ENCODE peak calls at places on chromosomes 11 and 22, in six cellular contexts. M is H1, Y is PC-9, Z is K562, E is GM12878, L is HCT116. U is an unnamed sample. For H3K79me2 and H4K20me1, the result is how much of the 10 kb centered on the place peaks cover.

GRCh38 chr11:34269694-34270245 is 88.0 kb downstream of the ABTB2 start:
- DNase-seq in M (no peak), Y (no peak), Z (no peak), E (no peak), L (no peak), U (no peak)

GRCh38 chr11:57567512-57568329 is at the start of gene UBE2L6:
- DNase-seq in M (peak), Y (no peak), Z (peak), E (no peak), L (no peak), U (no peak)

GRCh38 chr22:41873391-41873790 is 40.5 kb downstream of the SREBF2 start:
- DNase-seq in M (no peak), Y (no peak), Z (no peak), E (no peak), L (no peak), U (no peak)

GRCh38 chr11:64842851-64843841 is 1.3 kb downstream of the CDC42BPG start:
- DNase-seq in M (peak), Y (peak), Z (peak), E (no peak), L (no peak), U (no peak)

GRCh38 chr11:125075242-125075625 is 12.1 kb downstream of the SLC37A2 start:
- DNase-seq in M (no peak), Y (no peak), Z (no peak), E (no peak), L (no peak), U (no peak)

GRCh38 chr22:38696606-38697005 is 4.1 kb downstream of the JOSD1 start:
- DNase-seq in M (no peak), Y (peak), Z (peak), E (no peak), L (peak), U (peak)

GRCh38 chr22:49975543-49976389 is 15.2 kb downstream of the PIM3 start:
- DNase-seq in M (peak), Y (peak), Z (peak), E (no peak), L (no peak), U (no peak)

GRCh38 chr22:43343262-43343988 is at the start of gene SCUBE1:
- DNase-seq in M (peak), Y (no peak), Z (peak), E (no peak), L (no peak), U (no peak)

GRCh38 chr11:32396991-32397390 is 38.3 kb downstream of the WT1 start:
- DNase-seq in M (no peak), Y (no peak), Z (no peak), E (no peak), L (no peak), U (no peak)

GRCh38 chr11:112174789-112175595 is at the start of gene BCO2:
- DNase-seq in M (peak), Y (peak), Z (peak), E (no peak), L (peak), U (no peak)

GRCh38 chr22:50525991-50526848 is 822 bp upstream of the SCO2 start:
- DNase-seq in M (peak), Y (peak), Z (peak), E (no peak), L (no peak), U (no peak)

GRCh38 chr22:21599053-21599893 is 30.5 kb downstream of the YDJC start:
- DNase-seq in M (no peak), Y (no peak), Z (peak), E (no peak), L (no peak), U (no peak)

GRCh38 chr11:75142714-75143419 is 8.0 kb upstream of the SLCO2B1 start:
- DNase-seq in M (no peak), Y (no peak), Z (peak), E (peak), L (peak), U (peak)

GRCh38 chr11:19832166-19832750 is 119.6 kb downstream of the NAV2 start:
- DNase-seq in M (no peak), Y (no peak), Z (no peak), E (no peak), L (no peak), U (no peak)

GRCh38 chr11:110081462-110082233 is 11.5 kb upstream of the ZC3H12C start:
- DNase-seq in M (no peak), Y (no peak), Z (no peak), E (no peak), L (no peak), U (no peak)

GRCh38 chr11:45527898-45528297 is 137.5 kb downstream of the CHST1 start:
- DNase-seq in M (no peak), Y (no peak), Z (no peak), E (no peak), L (no peak), U (no peak)

GRCh38 chr11:10428453-10428852 is 26.6 kb upstream of the AMPD3 start:
- DNase-seq in M (no peak), Y (no peak), Z (no peak), E (no peak), L (no peak), U (no peak)

GRCh38 chr11:133078012-133078411 is 454.3 kb downstream of the OPCML start:
- DNase-seq in M (no peak), Y (no peak), Z (no peak), E (no peak), L (no peak), U (no peak)

GRCh38 chr22:48975252-48975780 is 852.4 kb downstream of the BRD1 start:
- DNase-seq in M (peak), Y (no peak), Z (no peak), E (no peak), L (no peak), U (no peak)

GRCh38 chr11:71933141-71933933 is 4.5 kb downstream of the RNF121 start:
- DNase-seq in M (no peak), Y (no peak), Z (no peak), E (no peak), L (no peak), U (no peak)

GRCh38 chr22:28019881-28020861 is 101.1 kb upstream of the PITPNB start:
- DNase-seq in M (peak), Y (no peak), Z (peak), E (no peak), L (peak), U (no peak)

GRCh38 chr11:112318661-112319060 is 58.0 kb upstream of the PLET1 start:
- DNase-seq in M (no peak), Y (peak), Z (no peak), E (no peak), L (no peak), U (no peak)

GRCh38 chr11:58675344-58676155 is 53.1 kb downstream of the CNTF start:
- DNase-seq in M (peak), Y (peak), Z (peak), E (no peak), L (peak), U (no peak)

GRCh38 chr11:7524831-7525230 is 11.0 kb downstream of the PPFIBP2 start:
- DNase-seq in M (no peak), Y (no peak), Z (no peak), E (no peak), L (no peak), U (peak)

GRCh38 chr11:132312161-132312560 is 941.7 kb downstream of the NTM start:
- DNase-seq in M (no peak), Y (no peak), Z (no peak), E (no peak), L (no peak), U (peak)

GRCh38 chr11:37352485-37352884 is 754.4 kb upstream of the RAG2 start:
- DNase-seq in M (no peak), Y (no peak), Z (no peak), E (no peak), L (no peak), U (no peak)

GRCh38 chr22:27911329-27911728 is 7.7 kb downstream of the PITPNB start:
- DNase-seq in M (no peak), Y (no peak), Z (peak), E (no peak), L (no peak), U (no peak)

GRCh38 chr11:131464024-131464423 is 93.6 kb downstream of the NTM start:
- DNase-seq in M (no peak), Y (no peak), Z (no peak), E (no peak), L (no peak), U (no peak)

GRCh38 chr11:40037005-40037404 is 1422.4 kb downstream of the LRRC4C start:
- DNase-seq in M (no peak), Y (no peak), Z (peak), E (no peak), L (no peak), U (no peak)

GRCh38 chr11:17002543-17002942 is 11.7 kb downstream of the PLEKHA7 start:
- DNase-seq in M (no peak), Y (no peak), Z (peak), E (no peak), L (no peak), U (no peak)

GRCh38 chr11:64925536-64926449 is 1.3 kb downstream of the PPP2R5B start:
- DNase-seq in M (no peak), Y (no peak), Z (no peak), E (no peak), L (no peak), U (no peak)

GRCh38 chr22:49331223-49331815 is 496.4 kb downstream of the BRD1 start:
- DNase-seq in M (peak), Y (no peak), Z (no peak), E (no peak), L (no peak), U (no peak)

GRCh38 chr22:25334091-25334490 is 114.7 kb downstream of the CRYBB2 start:
- DNase-seq in M (peak), Y (no peak), Z (peak), E (peak), L (peak), U (no peak)

GRCh38 chr11:73124796-73125195 is 17.3 kb downstream of the FCHSD2 start:
- DNase-seq in M (no peak), Y (no peak), Z (no peak), E (no peak), L (no peak), U (no peak)
- H3K79me2 ChIP-seq in M (under half), Y (under half), Z (under half), E (half or more), L (under half), U (under half)

GRCh38 chr11:63745304-63746170 is 23.0 kb downstream of the ZFTA start:
- DNase-seq in M (no peak), Y (no peak), Z (peak), E (no peak), L (no peak), U (no peak)
- TF ChIP-seq CTCF in M (no peak), Y (peak), Z (peak), E (no peak), L (peak), U (no peak)

GRCh38 chr11:69064394-69064957 is 15.7 kb downstream of the TPCN2 start:
- DNase-seq in M (no peak), Y (no peak), Z (no peak), E (no peak), L (no peak), U (no peak)

GRCh38 chr11:69063671-69064260 is 15.0 kb downstream of the TPCN2 start:
- DNase-seq in M (no peak), Y (no peak), Z (no peak), E (no peak), L (no peak), U (no peak)

GRCh38 chr11:69062169-69062855 is 13.6 kb downstream of the TPCN2 start:
- DNase-seq in M (no peak), Y (no peak), Z (no peak), E (no peak), L (no peak), U (no peak)

GRCh38 chr11:69061713-69062053 is 13.0 kb downstream of the TPCN2 start:
- DNase-seq in M (no peak), Y (no peak), Z (no peak), E (no peak), L (no peak), U (no peak)

DNA sequence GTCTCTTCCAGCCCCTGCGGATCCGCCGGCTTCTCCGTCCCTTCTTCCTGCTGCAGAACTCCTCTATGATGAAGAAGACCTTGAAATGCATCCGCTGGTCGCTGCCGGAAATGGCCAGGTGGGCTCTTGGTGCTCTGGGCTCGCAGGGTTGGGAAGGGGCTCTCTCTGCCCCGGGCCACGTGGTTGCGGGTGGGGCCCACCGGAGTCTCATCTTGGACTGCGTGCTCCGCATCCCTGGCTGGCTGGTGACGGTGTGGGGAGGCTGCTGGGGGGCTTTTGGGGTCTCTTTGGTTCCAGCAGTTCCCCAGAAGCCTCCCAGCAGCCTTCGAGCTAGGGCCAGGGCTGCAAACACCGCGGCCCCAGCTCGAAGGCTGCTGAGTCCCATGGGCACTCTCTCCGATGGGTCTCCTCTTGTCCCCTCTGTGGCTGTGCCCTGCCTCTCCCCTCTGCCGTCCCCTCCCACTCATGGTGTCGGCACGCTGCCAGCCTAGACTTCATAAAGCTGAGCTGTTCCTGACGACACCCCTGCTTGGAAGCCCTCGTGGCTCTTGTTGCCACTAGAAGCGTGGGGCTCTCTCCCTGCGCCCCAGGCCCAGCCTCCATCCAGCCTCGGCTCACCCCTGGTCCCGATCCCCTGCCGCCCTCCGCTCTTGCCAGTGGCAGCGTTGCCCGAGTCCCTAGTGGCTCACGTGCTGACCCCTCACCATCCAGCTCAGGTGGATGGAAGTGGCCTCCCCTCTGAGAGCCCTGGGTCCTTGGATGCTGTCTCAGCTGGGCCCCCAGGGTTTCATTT is 14.3 kb downstream of the TPCN2 start:
- DNase-seq in M (no peak), Y (no peak), Z (no peak), E (no peak), L (no peak), U (no peak)
- H4K20me1 ChIP-seq in M (under half), Y (under half), Z (under half), E (under half), L (under half), U (under half)

GRCh38 chr11:93796832-93797231 is 12.8 kb downstream of the MED17 start:
- DNase-seq in M (no peak), Y (no peak), Z (no peak), E (no peak), L (no peak), U (no peak)
- H3K79me2 ChIP-seq in M (under half), Y (under half), Z (under half), E (under half), L (half or more), U (under half)

DNA sequence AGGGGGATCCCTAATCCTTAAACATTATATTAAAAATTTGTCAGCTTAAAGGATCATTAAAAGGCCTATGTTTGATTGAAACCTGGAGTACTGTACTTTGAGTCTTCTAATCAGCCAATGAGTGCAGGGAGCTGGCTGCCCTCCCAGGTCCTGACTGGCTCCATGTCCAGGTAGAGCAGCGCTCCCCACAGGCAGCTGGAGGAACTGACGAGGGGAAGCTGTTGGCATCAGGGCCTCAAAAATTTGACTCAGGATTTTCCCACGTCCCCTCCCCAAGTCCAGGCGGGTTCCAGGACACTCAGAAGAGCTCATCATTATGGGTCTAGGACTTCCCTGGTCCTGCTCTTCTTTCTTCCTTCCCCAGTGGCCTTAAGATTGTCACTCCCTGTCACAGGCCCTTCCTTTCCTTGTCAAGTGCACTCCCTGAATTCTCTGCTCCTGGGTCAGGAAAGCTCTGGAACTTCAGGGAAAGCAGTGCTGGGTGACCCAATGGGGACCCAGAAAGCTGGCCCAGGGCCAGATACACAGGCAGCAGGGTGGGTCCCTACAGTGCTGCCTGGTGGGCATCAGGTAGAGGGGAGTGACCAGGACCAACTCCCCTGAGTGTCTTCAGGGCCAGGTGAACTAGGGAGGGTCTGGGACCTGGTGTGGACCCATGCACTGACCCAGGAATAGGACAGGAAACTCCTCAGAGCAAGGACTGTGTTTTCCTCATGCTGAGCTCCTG is 65.5 kb downstream of the GGTLC2 start:
- DNase-seq in M (peak), Y (no peak), Z (peak), E (no peak), L (no peak), U (no peak)
- TF ChIP-seq CTCF in M (peak), Y (peak), Z (no peak), E (peak), L (peak), U (peak)

DNA sequence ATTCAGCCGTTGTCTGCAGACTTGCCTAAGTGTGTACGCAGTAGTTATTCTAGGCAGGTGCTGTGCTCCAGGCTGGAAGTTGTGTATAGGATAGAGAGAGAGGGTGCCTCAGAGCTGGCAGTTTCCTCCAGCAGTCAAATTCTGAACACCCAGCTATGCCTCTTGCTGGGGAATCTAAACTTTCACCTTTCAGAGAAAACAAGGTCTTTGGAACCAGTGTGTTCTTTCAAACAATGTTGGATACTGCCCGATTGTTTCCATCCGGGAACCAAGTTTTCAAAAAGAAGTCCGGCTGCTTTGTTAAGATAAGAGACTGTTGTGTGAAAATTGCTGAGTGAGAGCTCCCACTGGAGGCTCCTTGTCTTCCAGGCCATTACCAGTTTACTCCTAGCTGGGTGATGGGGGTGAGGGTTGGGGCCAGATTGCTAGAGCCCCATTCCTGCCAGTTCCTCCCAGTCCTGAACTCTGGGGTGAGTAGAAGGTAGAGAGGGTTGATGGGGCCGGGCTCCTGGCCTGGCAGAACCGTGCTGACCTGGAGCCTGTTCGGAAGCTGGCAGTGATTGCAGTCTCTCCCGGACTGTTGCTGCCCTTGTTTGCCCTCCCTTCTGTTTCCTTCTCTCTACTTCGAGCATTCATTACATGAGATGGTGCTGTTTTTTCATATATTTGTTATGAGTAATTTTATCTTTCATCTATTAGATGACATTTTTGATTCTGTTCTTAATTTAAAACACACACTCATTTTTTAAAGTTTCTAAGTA is 150.2 kb downstream of the TEAD1 start:
- DNase-seq in M (no peak), Y (no peak), Z (peak), E (no peak), L (no peak), U (no peak)
- H4K20me1 ChIP-seq in M (under half), Y (under half), Z (under half), E (under half), L (under half), U (under half)

GRCh38 chr22:23217171-23218052 is 37.1 kb downstream of the BCR start:
- DNase-seq in M (no peak), Y (no peak), Z (no peak), E (no peak), L (no peak), U (no peak)
- H3K79me2 ChIP-seq in M (under half), Y (half or more), Z (half or more), E (under half), L (half or more), U (half or more)

DNA sequence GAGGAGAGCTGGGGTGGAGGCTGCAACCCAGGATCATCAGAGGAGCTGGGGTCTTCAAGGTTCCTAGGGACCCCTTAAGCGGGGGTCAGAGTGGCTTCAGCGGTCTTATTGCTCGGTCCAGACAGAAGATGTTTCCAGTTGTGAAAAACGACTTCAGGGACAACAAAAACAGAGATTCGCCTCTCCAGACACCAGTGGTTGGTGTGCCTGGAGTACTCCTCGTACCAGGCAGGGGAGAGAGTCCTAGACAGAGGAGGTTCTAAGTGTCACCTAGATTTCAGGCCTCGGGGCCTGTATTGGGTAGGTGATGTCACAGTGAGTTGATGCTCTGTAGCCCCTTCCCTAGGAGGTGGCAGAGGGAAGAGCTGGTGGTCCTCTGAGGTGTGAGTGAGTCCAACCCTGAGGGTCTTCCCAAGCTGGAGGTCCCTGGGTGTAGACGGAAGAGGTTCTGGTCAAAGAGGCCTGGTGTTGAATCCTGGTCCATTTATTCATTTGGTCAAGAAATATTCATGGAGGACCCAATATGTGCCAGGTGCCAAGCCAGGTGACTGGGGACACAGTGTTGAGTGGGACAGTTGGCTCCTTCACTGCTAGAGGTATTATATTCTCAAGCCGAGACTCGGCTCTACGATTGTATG is 4.4 kb upstream of the IGLL5 start:
- DNase-seq in M (no peak), Y (no peak), Z (no peak), E (no peak), L (no peak), U (no peak)
- TF ChIP-seq CTCF in M (no peak), Y (no peak), Z (no peak), E (no peak), L (no peak), U (no peak)

U was measured in keratinocyte.